ENCODE peak calls at places on chromosomes 4 and X, in eight cellular contexts. One of them, this sample, is unnamed.

GRCh38 chr4:121654738-121655137 is 42.0 kb downstream of the ANXA5 start:
- DNase-seq in NCI-H510A treated with DMSO at 0.1 percent for 48 hours: no peak
- DNase-seq in thoracic aorta: no peak
- DNase-seq in nucleus accumbens: no peak
- DNase-seq in NCI-H524 treated with DMSO at 0.1 percent for 48 hours: no peak
- DNase-seq in NCI-H2081: no peak
- DNase-seq in NCI-H1436: no peak
- DNase-seq in neuronal stem cell: no peak
- DNase-seq in this sample: no peak

GRCh38 chrX:15781964-15782711 is 8.1 kb upstream of the ZRSR2 start:
- DNase-seq in NCI-H510A treated with DMSO at 0.1 percent for 48 hours: no peak
- DNase-seq in thoracic aorta: no peak
- DNase-seq in nucleus accumbens: no peak
- DNase-seq in NCI-H524 treated with DMSO at 0.1 percent for 48 hours: no peak
- DNase-seq in NCI-H2081: no peak
- DNase-seq in NCI-H1436: no peak
- DNase-seq in neuronal stem cell: no peak
- DNase-seq in this sample: no peak

GRCh38 chr4:111639120-111639519 is 506.1 kb upstream of the FAM241A start:
- DNase-seq in NCI-H510A treated with DMSO at 0.1 percent for 48 hours: no peak
- DNase-seq in thoracic aorta: no peak
- DNase-seq in nucleus accumbens: no peak
- DNase-seq in NCI-H524 treated with DMSO at 0.1 percent for 48 hours: no peak
- DNase-seq in NCI-H2081: no peak
- DNase-seq in NCI-H1436: no peak
- DNase-seq in neuronal stem cell: no peak
- DNase-seq in this sample: no peak

GRCh38 chr4:24394041-24394440 is 190.3 kb downstream of the DHX15 start:
- DNase-seq in NCI-H510A treated with DMSO at 0.1 percent for 48 hours: no peak
- DNase-seq in thoracic aorta: no peak
- DNase-seq in nucleus accumbens: no peak
- DNase-seq in NCI-H524 treated with DMSO at 0.1 percent for 48 hours: no peak
- DNase-seq in NCI-H2081: no peak
- DNase-seq in NCI-H1436: no peak
- DNase-seq in neuronal stem cell: no peak
- DNase-seq in this sample: peak

GRCh38 chrX:67555578-67556203 is 11.9 kb downstream of the AR start:
- DNase-seq in NCI-H510A treated with DMSO at 0.1 percent for 48 hours: no peak
- DNase-seq in thoracic aorta: no peak
- DNase-seq in nucleus accumbens: no peak
- DNase-seq in NCI-H524 treated with DMSO at 0.1 percent for 48 hours: no peak
- DNase-seq in NCI-H2081: no peak
- DNase-seq in NCI-H1436: no peak
- DNase-seq in neuronal stem cell: no peak
- DNase-seq in this sample: peak

GRCh38 chrX:48083212-48083611 is 11.8 kb upstream of the ZNF630 start:
- DNase-seq in NCI-H510A treated with DMSO at 0.1 percent for 48 hours: no peak
- DNase-seq in thoracic aorta: no peak
- DNase-seq in nucleus accumbens: peak
- DNase-seq in NCI-H524 treated with DMSO at 0.1 percent for 48 hours: peak
- DNase-seq in NCI-H2081: peak
- DNase-seq in NCI-H1436: peak
- DNase-seq in neuronal stem cell: peak
- DNase-seq in this sample: peak

GRCh38 chr4:182486895-182487294 is 243.7 kb downstream of the TENM3 start:
- DNase-seq in NCI-H510A treated with DMSO at 0.1 percent for 48 hours: no peak
- DNase-seq in thoracic aorta: no peak
- DNase-seq in nucleus accumbens: no peak
- DNase-seq in NCI-H524 treated with DMSO at 0.1 percent for 48 hours: no peak
- DNase-seq in NCI-H2081: no peak
- DNase-seq in NCI-H1436: no peak
- DNase-seq in neuronal stem cell: no peak
- DNase-seq in this sample: no peak

GRCh38 chrX:39611468-39611867 is 486.3 kb downstream of the BCOR start:
- DNase-seq in NCI-H510A treated with DMSO at 0.1 percent for 48 hours: no peak
- DNase-seq in thoracic aorta: no peak
- DNase-seq in nucleus accumbens: no peak
- DNase-seq in NCI-H524 treated with DMSO at 0.1 percent for 48 hours: no peak
- DNase-seq in NCI-H2081: no peak
- DNase-seq in NCI-H1436: no peak
- DNase-seq in neuronal stem cell: no peak
- DNase-seq in this sample: no peak

GRCh38 chr4:186760576-186760975 is 36.9 kb upstream of the FAT1 start:
- DNase-seq in NCI-H510A treated with DMSO at 0.1 percent for 48 hours: no peak
- DNase-seq in thoracic aorta: no peak
- DNase-seq in nucleus accumbens: no peak
- DNase-seq in NCI-H524 treated with DMSO at 0.1 percent for 48 hours: no peak
- DNase-seq in NCI-H2081: no peak
- DNase-seq in NCI-H1436: no peak
- DNase-seq in neuronal stem cell: no peak
- DNase-seq in this sample: no peak

GRCh38 chrX:134764202-134764785 is 106.0 kb upstream of the PLAC1 start:
- DNase-seq in NCI-H510A treated with DMSO at 0.1 percent for 48 hours: peak
- DNase-seq in thoracic aorta: no peak
- DNase-seq in nucleus accumbens: no peak
- DNase-seq in NCI-H524 treated with DMSO at 0.1 percent for 48 hours: peak
- DNase-seq in NCI-H2081: no peak
- DNase-seq in NCI-H1436: peak
- DNase-seq in neuronal stem cell: no peak
- DNase-seq in this sample: peak

GRCh38 chr4:3305610-3306371 is 13.0 kb downstream of the RGS12 start:
- DNase-seq in NCI-H510A treated with DMSO at 0.1 percent for 48 hours: peak
- DNase-seq in thoracic aorta: no peak
- DNase-seq in nucleus accumbens: peak
- DNase-seq in NCI-H524 treated with DMSO at 0.1 percent for 48 hours: peak
- DNase-seq in NCI-H2081: peak
- DNase-seq in NCI-H1436: no peak
- DNase-seq in neuronal stem cell: no peak
- DNase-seq in this sample: no peak

GRCh38 chr4:92969650-92970370 is 666.0 kb downstream of the GRID2 start:
- DNase-seq in NCI-H510A treated with DMSO at 0.1 percent for 48 hours: no peak
- DNase-seq in thoracic aorta: no peak
- DNase-seq in nucleus accumbens: no peak
- DNase-seq in NCI-H524 treated with DMSO at 0.1 percent for 48 hours: no peak
- DNase-seq in NCI-H2081: no peak
- DNase-seq in NCI-H1436: peak
- DNase-seq in neuronal stem cell: no peak
- DNase-seq in this sample: no peak

GRCh38 chr4:75004755-75005668 is 72.1 kb downstream of the PARM1 start:
- DNase-seq in NCI-H510A treated with DMSO at 0.1 percent for 48 hours: no peak
- DNase-seq in thoracic aorta: no peak
- DNase-seq in nucleus accumbens: peak
- DNase-seq in NCI-H524 treated with DMSO at 0.1 percent for 48 hours: no peak
- DNase-seq in NCI-H2081: no peak
- DNase-seq in NCI-H1436: no peak
- DNase-seq in neuronal stem cell: no peak
- DNase-seq in this sample: no peak

GRCh38 chrX:107741318-107741813 is 34.2 kb downstream of the TSC22D3 start:
- DNase-seq in NCI-H510A treated with DMSO at 0.1 percent for 48 hours: no peak
- DNase-seq in thoracic aorta: no peak
- DNase-seq in nucleus accumbens: peak
- DNase-seq in NCI-H524 treated with DMSO at 0.1 percent for 48 hours: no peak
- DNase-seq in NCI-H2081: no peak
- DNase-seq in NCI-H1436: no peak
- DNase-seq in neuronal stem cell: no peak
- DNase-seq in this sample: peak